ENCODE peak calls at places on chromosomes 11 and 22, in six cellular contexts. One of them, this sample, is unnamed.

GRCh38 chr11:66970808-66971442 is 4.2 kb upstream of the C11orf86 start:
- DNase-seq in SK-N-SH: peak
- DNase-seq in K562: no peak
- DNase-seq in HCT116: peak
- DNase-seq in GM12878: no peak
- DNase-seq in HepG2: peak
- DNase-seq in this sample: no peak

GRCh38 chr11:122979815-122980656 is 1.6 kb downstream of the BSX start:
- DNase-seq in SK-N-SH: no peak
- DNase-seq in K562: no peak
- DNase-seq in HCT116: no peak
- DNase-seq in GM12878: no peak
- DNase-seq in HepG2: no peak
- DNase-seq in this sample: no peak

GRCh38 chr11:67691149-67691548 is 16.7 kb upstream of the ALDH3B2 start:
- DNase-seq in SK-N-SH: no peak
- DNase-seq in K562: no peak
- DNase-seq in HCT116: no peak
- DNase-seq in GM12878: no peak
- DNase-seq in HepG2: no peak
- DNase-seq in this sample: no peak

GRCh38 chr22:19179472-19180048 is 1.0 kb upstream of the SLC25A1 start:
- DNase-seq in SK-N-SH: peak
- DNase-seq in K562: peak
- DNase-seq in HCT116: peak
- DNase-seq in GM12878: peak
- DNase-seq in HepG2: peak
- DNase-seq in this sample: peak

GRCh38 chr11:111213256-111213655 is 32.3 kb upstream of the POU2AF2 start:
- DNase-seq in SK-N-SH: no peak
- DNase-seq in K562: no peak
- DNase-seq in HCT116: no peak
- DNase-seq in GM12878: no peak
- DNase-seq in HepG2: no peak
- DNase-seq in this sample: no peak

GRCh38 chr11:32140121-32140520 is 49.2 kb downstream of the RCN1 start:
- DNase-seq in SK-N-SH: no peak
- DNase-seq in K562: no peak
- DNase-seq in HCT116: no peak
- DNase-seq in GM12878: no peak
- DNase-seq in HepG2: no peak
- DNase-seq in this sample: no peak

GRCh38 chr22:22103078-22103593 is 120.5 kb upstream of the TOP3B start:
- DNase-seq in SK-N-SH: peak
- DNase-seq in K562: peak
- DNase-seq in HCT116: peak
- DNase-seq in GM12878: no peak
- DNase-seq in HepG2: no peak
- DNase-seq in this sample: no peak

GRCh38 chr11:31798057-31799035 is 12.8 kb downstream of the PAX6 start:
- DNase-seq in SK-N-SH: peak
- DNase-seq in K562: no peak
- DNase-seq in HCT116: no peak
- DNase-seq in GM12878: no peak
- DNase-seq in HepG2: no peak
- DNase-seq in this sample: no peak

GRCh38 chr11:2998073-2998850 is 6.1 kb upstream of the NAP1L4 start:
- DNase-seq in SK-N-SH: no peak
- DNase-seq in K562: peak
- DNase-seq in HCT116: no peak
- DNase-seq in GM12878: no peak
- DNase-seq in HepG2: no peak
- DNase-seq in this sample: no peak

GRCh38 chr11:19460718-19461405 is 220.1 kb upstream of the E2F8 start:
- DNase-seq in SK-N-SH: peak
- DNase-seq in K562: no peak
- DNase-seq in HCT116: no peak
- DNase-seq in GM12878: no peak
- DNase-seq in HepG2: no peak
- DNase-seq in this sample: no peak

GRCh38 chr11:33957304-33957917 is 65.5 kb upstream of the LMO2 start:
- DNase-seq in SK-N-SH: no peak
- DNase-seq in K562: no peak
- DNase-seq in HCT116: no peak
- DNase-seq in GM12878: no peak
- DNase-seq in HepG2: no peak
- DNase-seq in this sample: no peak

GRCh38 chr11:46247664-46248063 is 29.8 kb upstream of the CREB3L1 start:
- DNase-seq in SK-N-SH: no peak
- DNase-seq in K562: peak
- DNase-seq in HCT116: peak
- DNase-seq in GM12878: no peak
- DNase-seq in HepG2: peak
- DNase-seq in this sample: peak

GRCh38 chr11:114308689-114309089 is 12.5 kb downstream of the NNMT start:
- DNase-seq in SK-N-SH: no peak
- DNase-seq in K562: no peak
- DNase-seq in HCT116: no peak
- DNase-seq in GM12878: no peak
- DNase-seq in HepG2: no peak
- DNase-seq in this sample: no peak

GRCh38 chr11:130175898-130176297 is 16.3 kb downstream of the ST14 start:
- DNase-seq in SK-N-SH: no peak
- DNase-seq in K562: no peak
- DNase-seq in HCT116: no peak
- DNase-seq in GM12878: no peak
- DNase-seq in HepG2: no peak
- DNase-seq in this sample: no peak

DNA sequence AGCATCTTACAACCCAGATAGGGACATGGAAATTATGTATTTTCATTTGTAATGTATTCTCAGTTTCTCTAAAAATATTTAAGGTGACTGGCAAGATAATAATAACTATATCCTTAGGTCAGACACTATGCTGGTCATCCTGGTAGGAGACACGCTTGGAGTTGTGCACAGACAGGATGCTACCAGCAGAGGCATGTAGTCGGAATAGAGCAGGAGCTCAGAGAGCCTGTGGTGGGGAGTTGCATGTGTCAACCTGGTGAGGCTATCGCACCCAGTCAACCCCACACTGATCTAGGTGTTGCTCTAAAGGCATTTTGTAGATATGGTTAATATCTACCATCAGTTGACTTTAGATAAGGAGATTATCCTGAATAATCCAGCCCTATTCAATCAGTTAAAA is 318.5 kb downstream of the MIAT start:
- DNase-seq in SK-N-SH: no peak
- DNase-seq in K562: peak
- DNase-seq in HCT116: no peak
- DNase-seq in GM12878: no peak
- DNase-seq in HepG2: no peak
- DNase-seq in this sample: no peak
- TF ChIP-seq JUND in SK-N-SH: no peak
- TF ChIP-seq JUND in K562: no peak
- TF ChIP-seq JUND in HCT116: no peak
- TF ChIP-seq JUND in GM12878: no peak
- TF ChIP-seq JUND in HepG2: no peak
- TF ChIP-seq JUND in this sample: no peak

GRCh38 chr11:10898003-10898762 is 40.3 kb upstream of the ZBED5 start:
- DNase-seq in SK-N-SH: no peak
- DNase-seq in K562: no peak
- DNase-seq in HCT116: no peak
- DNase-seq in GM12878: no peak
- DNase-seq in HepG2: no peak
- DNase-seq in this sample: no peak

GRCh38 chr11:10897150-10897549 is 39.3 kb upstream of the ZBED5 start:
- DNase-seq in SK-N-SH: no peak
- DNase-seq in K562: no peak
- DNase-seq in HCT116: no peak
- DNase-seq in GM12878: no peak
- DNase-seq in HepG2: no peak
- DNase-seq in this sample: no peak

GRCh38 chr11:10900686-10901415 is 43.0 kb upstream of the ZBED5 start:
- DNase-seq in SK-N-SH: no peak
- DNase-seq in K562: no peak
- DNase-seq in HCT116: no peak
- DNase-seq in GM12878: no peak
- DNase-seq in HepG2: no peak
- DNase-seq in this sample: no peak

GRCh38 chr11:10898763-10899541 is 41.1 kb upstream of the ZBED5 start:
- DNase-seq in SK-N-SH: no peak
- DNase-seq in K562: peak
- DNase-seq in HCT116: no peak
- DNase-seq in GM12878: no peak
- DNase-seq in HepG2: no peak
- DNase-seq in this sample: no peak

DNA sequence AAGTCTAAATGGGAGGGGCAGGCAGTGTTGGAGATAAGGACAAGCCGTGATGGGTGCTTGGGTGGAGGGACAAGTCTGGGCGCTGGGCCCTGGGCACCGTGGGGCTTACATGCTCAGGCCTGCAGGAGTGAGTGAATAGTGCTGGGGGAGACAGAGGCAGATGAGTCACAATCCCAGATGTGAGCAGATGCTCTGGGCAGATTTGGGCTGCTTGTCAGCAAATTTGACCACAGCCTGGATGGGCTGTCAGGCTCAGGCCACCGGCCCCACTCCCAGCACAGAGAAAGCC is 41.6 kb upstream of the ZBED5 start:
- DNase-seq in SK-N-SH: peak
- DNase-seq in K562: peak
- DNase-seq in HCT116: no peak
- DNase-seq in GM12878: no peak
- DNase-seq in HepG2: no peak
- DNase-seq in this sample: no peak
- TF ChIP-seq JUND in SK-N-SH: no peak
- TF ChIP-seq JUND in K562: peak
- TF ChIP-seq JUND in HCT116: no peak
- TF ChIP-seq JUND in GM12878: no peak
- TF ChIP-seq JUND in HepG2: no peak
- TF ChIP-seq JUND in this sample: no peak

GRCh38 chr11:63802637-63803414 is 10.4 kb upstream of the SPINDOC start:
- DNase-seq in SK-N-SH: no peak
- DNase-seq in K562: peak
- DNase-seq in HCT116: peak
- DNase-seq in GM12878: no peak
- DNase-seq in HepG2: no peak
- DNase-seq in this sample: no peak
- TF ChIP-seq JUND in SK-N-SH: no peak
- TF ChIP-seq JUND in K562: peak
- TF ChIP-seq JUND in HCT116: peak
- TF ChIP-seq JUND in GM12878: no peak
- TF ChIP-seq JUND in HepG2: no peak
- TF ChIP-seq JUND in this sample: no peak

DNA sequence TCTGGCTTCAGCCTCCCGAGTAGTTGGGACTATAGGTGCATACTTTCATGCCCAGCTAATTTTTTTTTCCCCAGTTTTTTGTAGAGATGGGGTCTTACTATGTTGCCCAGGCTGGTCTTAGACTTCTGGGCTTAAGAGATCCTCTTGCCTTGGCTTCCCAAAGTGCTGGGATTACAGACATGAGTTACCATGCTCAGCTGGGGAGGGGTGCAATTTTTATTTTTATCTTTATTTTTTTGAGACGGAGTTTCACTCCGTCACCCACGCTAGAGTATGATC is 49.7 kb upstream of the A4GALT start:
- DNase-seq in SK-N-SH: no peak
- DNase-seq in K562: no peak
- DNase-seq in HCT116: no peak
- DNase-seq in GM12878: no peak
- DNase-seq in HepG2: no peak
- DNase-seq in this sample: no peak
- TF ChIP-seq JUND in SK-N-SH: no peak
- TF ChIP-seq JUND in K562: no peak
- TF ChIP-seq JUND in HCT116: no peak
- TF ChIP-seq JUND in GM12878: no peak
- TF ChIP-seq JUND in HepG2: no peak
- TF ChIP-seq JUND in this sample: no peak

GRCh38 chr11:11882539-11882938 is 40.8 kb downstream of the USP47 start:
- DNase-seq in SK-N-SH: no peak
- DNase-seq in K562: no peak
- DNase-seq in HCT116: no peak
- DNase-seq in GM12878: no peak
- DNase-seq in HepG2: no peak
- DNase-seq in this sample: no peak
- TF ChIP-seq JUND in SK-N-SH: no peak
- TF ChIP-seq JUND in K562: no peak
- TF ChIP-seq JUND in HCT116: no peak
- TF ChIP-seq JUND in GM12878: no peak
- TF ChIP-seq JUND in HepG2: no peak
- TF ChIP-seq JUND in this sample: no peak

DNA sequence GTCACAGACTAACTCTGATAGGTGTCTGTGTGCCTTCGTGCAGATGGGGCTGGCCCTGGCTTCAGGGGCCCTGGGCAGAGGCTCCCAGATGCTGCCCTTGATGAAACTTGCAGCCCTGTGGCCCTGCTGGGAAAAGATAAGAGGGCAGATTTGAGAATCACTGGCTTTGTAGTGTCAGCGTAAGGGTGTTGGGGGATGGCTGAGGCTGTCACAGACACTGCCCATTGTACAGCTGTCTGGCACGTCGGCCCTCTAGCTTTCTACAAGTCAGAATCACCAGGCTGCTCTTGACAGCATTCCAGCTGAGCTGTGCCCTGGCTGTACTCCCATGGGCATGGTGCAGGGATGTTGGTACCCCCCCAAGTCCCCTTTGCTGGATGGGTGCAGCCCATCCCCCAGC is 162.4 kb upstream of the NECTIN1 start:
- DNase-seq in SK-N-SH: peak
- DNase-seq in K562: no peak
- DNase-seq in HCT116: no peak
- DNase-seq in GM12878: no peak
- DNase-seq in HepG2: no peak
- DNase-seq in this sample: no peak
- TF ChIP-seq JUND in SK-N-SH: no peak
- TF ChIP-seq JUND in K562: no peak
- TF ChIP-seq JUND in HCT116: no peak
- TF ChIP-seq JUND in GM12878: no peak
- TF ChIP-seq JUND in HepG2: no peak
- TF ChIP-seq JUND in this sample: no peak

DNA sequence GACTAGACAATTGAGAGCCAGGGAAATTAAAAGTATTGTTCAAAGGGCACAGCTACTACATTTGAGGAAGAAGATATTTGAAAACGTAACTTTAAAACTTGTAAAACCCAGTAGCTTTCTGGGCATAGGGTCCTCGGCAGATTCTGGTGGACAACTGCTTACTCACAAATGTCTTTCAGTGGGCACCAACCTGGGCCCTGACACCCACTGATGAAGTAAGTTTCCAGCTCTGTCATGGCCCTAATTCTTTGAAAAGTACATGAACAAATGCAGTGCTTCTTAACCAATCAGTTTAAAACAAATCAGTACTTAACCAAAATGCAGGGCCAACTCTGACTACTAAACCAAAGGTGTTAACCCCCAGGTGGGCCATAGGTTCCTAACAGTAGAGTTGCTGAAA is 1170.1 kb downstream of the LRRC4C start:
- DNase-seq in SK-N-SH: no peak
- DNase-seq in K562: no peak
- DNase-seq in HCT116: no peak
- DNase-seq in GM12878: no peak
- DNase-seq in HepG2: no peak
- DNase-seq in this sample: no peak
- TF ChIP-seq JUND in SK-N-SH: no peak
- TF ChIP-seq JUND in K562: no peak
- TF ChIP-seq JUND in HCT116: no peak
- TF ChIP-seq JUND in GM12878: no peak
- TF ChIP-seq JUND in HepG2: no peak
- TF ChIP-seq JUND in this sample: no peak